ENCODE peak calls at places on chromosome 15, in ten cellular contexts. One of them, this sample, is unnamed.

GRCh38 chr15:50247819-50248650 is 17.5 kb downstream of the HDC start:
- DNase-seq in EL: peak
- DNase-seq in ovary: no peak
- DNase-seq in activated T-cell treated with anti-CD3 and anti-CD28 coated beads for 1 hour: peak
- DNase-seq in HTR-8/SVneo: no peak
- DNase-seq in heart left ventricle: no peak
- DNase-seq in stimulated activated naive CD8-positive, alpha-beta T cell treated with anti-CD3 and anti-CD28 coated beads, Interleukin-15, Interleukin-2, amounts not matched to agents 100 U/mL and 50 U/mL, for 24 hours: peak
- DNase-seq in WTC11: no peak
- DNase-seq in NCI-H1694 treated with DMSO at 0.1 percent for 48 hours: no peak
- DNase-seq in HCEC 1CT: no peak
- DNase-seq in this sample: no peak

GRCh38 chr15:83066034-83066760 is 855 bp downstream of the BTBD1 start:
- DNase-seq in EL: peak
- DNase-seq in ovary: no peak
- DNase-seq in activated T-cell treated with anti-CD3 and anti-CD28 coated beads for 1 hour: no peak
- DNase-seq in HTR-8/SVneo: no peak
- DNase-seq in heart left ventricle: no peak
- DNase-seq in stimulated activated naive CD8-positive, alpha-beta T cell treated with anti-CD3 and anti-CD28 coated beads, Interleukin-15, Interleukin-2, amounts not matched to agents 100 U/mL and 50 U/mL, for 24 hours: no peak
- DNase-seq in WTC11: no peak
- DNase-seq in NCI-H1694 treated with DMSO at 0.1 percent for 48 hours: no peak
- DNase-seq in HCEC 1CT: no peak
- DNase-seq in this sample: no peak

GRCh38 chr15:99425666-99426301 is 140.0 kb upstream of the MEF2A start:
- DNase-seq in EL: no peak
- DNase-seq in ovary: no peak
- DNase-seq in activated T-cell treated with anti-CD3 and anti-CD28 coated beads for 1 hour: no peak
- DNase-seq in HTR-8/SVneo: no peak
- DNase-seq in heart left ventricle: peak
- DNase-seq in stimulated activated naive CD8-positive, alpha-beta T cell treated with anti-CD3 and anti-CD28 coated beads, Interleukin-15, Interleukin-2, amounts not matched to agents 100 U/mL and 50 U/mL, for 24 hours: no peak
- DNase-seq in WTC11: no peak
- DNase-seq in NCI-H1694 treated with DMSO at 0.1 percent for 48 hours: no peak
- DNase-seq in HCEC 1CT: no peak
- DNase-seq in this sample: no peak

GRCh38 chr15:25052191-25052999 is 97.6 kb downstream of the SNRPN start:
- DNase-seq in EL: no peak
- DNase-seq in ovary: no peak
- DNase-seq in activated T-cell treated with anti-CD3 and anti-CD28 coated beads for 1 hour: no peak
- DNase-seq in HTR-8/SVneo: no peak
- DNase-seq in heart left ventricle: no peak
- DNase-seq in stimulated activated naive CD8-positive, alpha-beta T cell treated with anti-CD3 and anti-CD28 coated beads, Interleukin-15, Interleukin-2, amounts not matched to agents 100 U/mL and 50 U/mL, for 24 hours: no peak
- DNase-seq in WTC11: no peak
- DNase-seq in NCI-H1694 treated with DMSO at 0.1 percent for 48 hours: no peak
- DNase-seq in HCEC 1CT: no peak
- DNase-seq in this sample: no peak

GRCh38 chr15:45630958-45631691 is 3.7 kb upstream of the SQOR start:
- DNase-seq in EL: peak
- DNase-seq in ovary: no peak
- DNase-seq in activated T-cell treated with anti-CD3 and anti-CD28 coated beads for 1 hour: no peak
- DNase-seq in HTR-8/SVneo: peak
- DNase-seq in heart left ventricle: no peak
- DNase-seq in stimulated activated naive CD8-positive, alpha-beta T cell treated with anti-CD3 and anti-CD28 coated beads, Interleukin-15, Interleukin-2, amounts not matched to agents 100 U/mL and 50 U/mL, for 24 hours: no peak
- DNase-seq in WTC11: no peak
- DNase-seq in NCI-H1694 treated with DMSO at 0.1 percent for 48 hours: no peak
- DNase-seq in HCEC 1CT: peak
- DNase-seq in this sample: no peak

GRCh38 chr15:49868348-49868747 is 247.5 kb downstream of the DTWD1 start:
- DNase-seq in EL: no peak
- DNase-seq in ovary: no peak
- DNase-seq in activated T-cell treated with anti-CD3 and anti-CD28 coated beads for 1 hour: no peak
- DNase-seq in HTR-8/SVneo: no peak
- DNase-seq in heart left ventricle: no peak
- DNase-seq in stimulated activated naive CD8-positive, alpha-beta T cell treated with anti-CD3 and anti-CD28 coated beads, Interleukin-15, Interleukin-2, amounts not matched to agents 100 U/mL and 50 U/mL, for 24 hours: no peak
- DNase-seq in WTC11: no peak
- DNase-seq in NCI-H1694 treated with DMSO at 0.1 percent for 48 hours: no peak
- DNase-seq in HCEC 1CT: no peak
- DNase-seq in this sample: no peak

GRCh38 chr15:68783226-68784054 is 37.3 kb downstream of the ANP32A start:
- DNase-seq in EL: no peak
- DNase-seq in ovary: no peak
- DNase-seq in activated T-cell treated with anti-CD3 and anti-CD28 coated beads for 1 hour: peak
- DNase-seq in HTR-8/SVneo: no peak
- DNase-seq in heart left ventricle: no peak
- DNase-seq in stimulated activated naive CD8-positive, alpha-beta T cell treated with anti-CD3 and anti-CD28 coated beads, Interleukin-15, Interleukin-2, amounts not matched to agents 100 U/mL and 50 U/mL, for 24 hours: peak
- DNase-seq in WTC11: peak
- DNase-seq in NCI-H1694 treated with DMSO at 0.1 percent for 48 hours: peak
- DNase-seq in HCEC 1CT: no peak
- DNase-seq in this sample: no peak

GRCh38 chr15:100570282-100570681 is 31.7 kb downstream of the LINS1 start:
- DNase-seq in EL: no peak
- DNase-seq in ovary: no peak
- DNase-seq in activated T-cell treated with anti-CD3 and anti-CD28 coated beads for 1 hour: no peak
- DNase-seq in HTR-8/SVneo: no peak
- DNase-seq in heart left ventricle: no peak
- DNase-seq in stimulated activated naive CD8-positive, alpha-beta T cell treated with anti-CD3 and anti-CD28 coated beads, Interleukin-15, Interleukin-2, amounts not matched to agents 100 U/mL and 50 U/mL, for 24 hours: no peak
- DNase-seq in WTC11: no peak
- DNase-seq in NCI-H1694 treated with DMSO at 0.1 percent for 48 hours: no peak
- DNase-seq in HCEC 1CT: no peak
- DNase-seq in this sample: no peak

GRCh38 chr15:94930945-94931344 is 699.6 kb downstream of the MCTP2 start:
- DNase-seq in EL: no peak
- DNase-seq in ovary: no peak
- DNase-seq in activated T-cell treated with anti-CD3 and anti-CD28 coated beads for 1 hour: no peak
- DNase-seq in HTR-8/SVneo: no peak
- DNase-seq in heart left ventricle: no peak
- DNase-seq in stimulated activated naive CD8-positive, alpha-beta T cell treated with anti-CD3 and anti-CD28 coated beads, Interleukin-15, Interleukin-2, amounts not matched to agents 100 U/mL and 50 U/mL, for 24 hours: no peak
- DNase-seq in WTC11: no peak
- DNase-seq in NCI-H1694 treated with DMSO at 0.1 percent for 48 hours: no peak
- DNase-seq in HCEC 1CT: peak
- DNase-seq in this sample: no peak

GRCh38 chr15:32117122-32117521 is 86.8 kb downstream of the CHRNA7 start:
- DNase-seq in EL: no peak
- DNase-seq in ovary: no peak
- DNase-seq in activated T-cell treated with anti-CD3 and anti-CD28 coated beads for 1 hour: no peak
- DNase-seq in HTR-8/SVneo: no peak
- DNase-seq in heart left ventricle: no peak
- DNase-seq in stimulated activated naive CD8-positive, alpha-beta T cell treated with anti-CD3 and anti-CD28 coated beads, Interleukin-15, Interleukin-2, amounts not matched to agents 100 U/mL and 50 U/mL, for 24 hours: no peak
- DNase-seq in WTC11: no peak
- DNase-seq in NCI-H1694 treated with DMSO at 0.1 percent for 48 hours: no peak
- DNase-seq in HCEC 1CT: no peak
- DNase-seq in this sample: no peak

GRCh38 chr15:89863918-89864317 is 29.9 kb downstream of the AP3S2 start:
- DNase-seq in EL: no peak
- DNase-seq in ovary: no peak
- DNase-seq in activated T-cell treated with anti-CD3 and anti-CD28 coated beads for 1 hour: no peak
- DNase-seq in HTR-8/SVneo: no peak
- DNase-seq in heart left ventricle: no peak
- DNase-seq in stimulated activated naive CD8-positive, alpha-beta T cell treated with anti-CD3 and anti-CD28 coated beads, Interleukin-15, Interleukin-2, amounts not matched to agents 100 U/mL and 50 U/mL, for 24 hours: no peak
- DNase-seq in WTC11: no peak
- DNase-seq in NCI-H1694 treated with DMSO at 0.1 percent for 48 hours: no peak
- DNase-seq in HCEC 1CT: no peak
- DNase-seq in this sample: no peak

GRCh38 chr15:65851981-65852380 is 17.3 kb upstream of the RAB11A start:
- DNase-seq in EL: no peak
- DNase-seq in ovary: no peak
- DNase-seq in activated T-cell treated with anti-CD3 and anti-CD28 coated beads for 1 hour: no peak
- DNase-seq in HTR-8/SVneo: no peak
- DNase-seq in heart left ventricle: no peak
- DNase-seq in stimulated activated naive CD8-positive, alpha-beta T cell treated with anti-CD3 and anti-CD28 coated beads, Interleukin-15, Interleukin-2, amounts not matched to agents 100 U/mL and 50 U/mL, for 24 hours: no peak
- DNase-seq in WTC11: no peak
- DNase-seq in NCI-H1694 treated with DMSO at 0.1 percent for 48 hours: no peak
- DNase-seq in HCEC 1CT: no peak
- DNase-seq in this sample: no peak

GRCh38 chr15:78944202-78944625 is 632 bp downstream of the CTSH start:
- DNase-seq in EL: no peak
- DNase-seq in ovary: no peak
- DNase-seq in activated T-cell treated with anti-CD3 and anti-CD28 coated beads for 1 hour: no peak
- DNase-seq in HTR-8/SVneo: no peak
- DNase-seq in heart left ventricle: no peak
- DNase-seq in stimulated activated naive CD8-positive, alpha-beta T cell treated with anti-CD3 and anti-CD28 coated beads, Interleukin-15, Interleukin-2, amounts not matched to agents 100 U/mL and 50 U/mL, for 24 hours: no peak
- DNase-seq in WTC11: peak
- DNase-seq in NCI-H1694 treated with DMSO at 0.1 percent for 48 hours: no peak
- DNase-seq in HCEC 1CT: no peak
- DNase-seq in this sample: no peak

GRCh38 chr15:75694241-75695182 is 18.1 kb downstream of the CSPG4 start:
- DNase-seq in EL: peak
- DNase-seq in ovary: peak
- DNase-seq in activated T-cell treated with anti-CD3 and anti-CD28 coated beads for 1 hour: no peak
- DNase-seq in HTR-8/SVneo: peak
- DNase-seq in heart left ventricle: peak
- DNase-seq in stimulated activated naive CD8-positive, alpha-beta T cell treated with anti-CD3 and anti-CD28 coated beads, Interleukin-15, Interleukin-2, amounts not matched to agents 100 U/mL and 50 U/mL, for 24 hours: peak
- DNase-seq in WTC11: peak
- DNase-seq in NCI-H1694 treated with DMSO at 0.1 percent for 48 hours: peak
- DNase-seq in HCEC 1CT: peak
- DNase-seq in this sample: no peak

GRCh38 chr15:69357773-69358765 is 56.1 kb upstream of the KIF23 start:
- DNase-seq in EL: no peak
- DNase-seq in ovary: peak
- DNase-seq in activated T-cell treated with anti-CD3 and anti-CD28 coated beads for 1 hour: no peak
- DNase-seq in HTR-8/SVneo: peak
- DNase-seq in heart left ventricle: no peak
- DNase-seq in stimulated activated naive CD8-positive, alpha-beta T cell treated with anti-CD3 and anti-CD28 coated beads, Interleukin-15, Interleukin-2, amounts not matched to agents 100 U/mL and 50 U/mL, for 24 hours: no peak
- DNase-seq in WTC11: peak
- DNase-seq in NCI-H1694 treated with DMSO at 0.1 percent for 48 hours: no peak
- DNase-seq in HCEC 1CT: no peak
- DNase-seq in this sample: no peak

GRCh38 chr15:77517579-77517978 is 96.9 kb downstream of the HMG20A start:
- DNase-seq in EL: no peak
- DNase-seq in ovary: no peak
- DNase-seq in activated T-cell treated with anti-CD3 and anti-CD28 coated beads for 1 hour: no peak
- DNase-seq in HTR-8/SVneo: no peak
- DNase-seq in heart left ventricle: no peak
- DNase-seq in stimulated activated naive CD8-positive, alpha-beta T cell treated with anti-CD3 and anti-CD28 coated beads, Interleukin-15, Interleukin-2, amounts not matched to agents 100 U/mL and 50 U/mL, for 24 hours: no peak
- DNase-seq in WTC11: no peak
- DNase-seq in NCI-H1694 treated with DMSO at 0.1 percent for 48 hours: no peak
- DNase-seq in HCEC 1CT: no peak
- DNase-seq in this sample: no peak

GRCh38 chr15:88882745-88883144 is 12.6 kb downstream of the HAPLN3 start:
- DNase-seq in EL: peak
- DNase-seq in ovary: no peak
- DNase-seq in activated T-cell treated with anti-CD3 and anti-CD28 coated beads for 1 hour: no peak
- DNase-seq in HTR-8/SVneo: no peak
- DNase-seq in heart left ventricle: no peak
- DNase-seq in stimulated activated naive CD8-positive, alpha-beta T cell treated with anti-CD3 and anti-CD28 coated beads, Interleukin-15, Interleukin-2, amounts not matched to agents 100 U/mL and 50 U/mL, for 24 hours: no peak
- DNase-seq in WTC11: no peak
- DNase-seq in NCI-H1694 treated with DMSO at 0.1 percent for 48 hours: no peak
- DNase-seq in HCEC 1CT: no peak
- DNase-seq in this sample: no peak

GRCh38 chr15:39692464-39693327 is 89.9 kb downstream of the FSIP1 start:
- DNase-seq in EL: no peak
- DNase-seq in ovary: no peak
- DNase-seq in activated T-cell treated with anti-CD3 and anti-CD28 coated beads for 1 hour: no peak
- DNase-seq in HTR-8/SVneo: no peak
- DNase-seq in heart left ventricle: no peak
- DNase-seq in stimulated activated naive CD8-positive, alpha-beta T cell treated with anti-CD3 and anti-CD28 coated beads, Interleukin-15, Interleukin-2, amounts not matched to agents 100 U/mL and 50 U/mL, for 24 hours: no peak
- DNase-seq in WTC11: peak
- DNase-seq in NCI-H1694 treated with DMSO at 0.1 percent for 48 hours: peak
- DNase-seq in HCEC 1CT: no peak
- DNase-seq in this sample: no peak

GRCh38 chr15:32691316-32692032 is 26.3 kb upstream of the GREM1 start:
- DNase-seq in EL: peak
- DNase-seq in ovary: no peak
- DNase-seq in activated T-cell treated with anti-CD3 and anti-CD28 coated beads for 1 hour: no peak
- DNase-seq in HTR-8/SVneo: no peak
- DNase-seq in heart left ventricle: no peak
- DNase-seq in stimulated activated naive CD8-positive, alpha-beta T cell treated with anti-CD3 and anti-CD28 coated beads, Interleukin-15, Interleukin-2, amounts not matched to agents 100 U/mL and 50 U/mL, for 24 hours: no peak
- DNase-seq in WTC11: no peak
- DNase-seq in NCI-H1694 treated with DMSO at 0.1 percent for 48 hours: no peak
- DNase-seq in HCEC 1CT: no peak
- DNase-seq in this sample: no peak

GRCh38 chr15:63094495-63094931 is 27.1 kb upstream of the LACTB start:
- DNase-seq in EL: peak
- DNase-seq in ovary: no peak
- DNase-seq in activated T-cell treated with anti-CD3 and anti-CD28 coated beads for 1 hour: no peak
- DNase-seq in HTR-8/SVneo: peak
- DNase-seq in heart left ventricle: no peak
- DNase-seq in stimulated activated naive CD8-positive, alpha-beta T cell treated with anti-CD3 and anti-CD28 coated beads, Interleukin-15, Interleukin-2, amounts not matched to agents 100 U/mL and 50 U/mL, for 24 hours: no peak
- DNase-seq in WTC11: no peak
- DNase-seq in NCI-H1694 treated with DMSO at 0.1 percent for 48 hours: peak
- DNase-seq in HCEC 1CT: peak
- DNase-seq in this sample: no peak

GRCh38 chr15:52290329-52290728 is 5.3 kb downstream of the MYO5C start:
- DNase-seq in EL: no peak
- DNase-seq in ovary: no peak
- DNase-seq in activated T-cell treated with anti-CD3 and anti-CD28 coated beads for 1 hour: no peak
- DNase-seq in HTR-8/SVneo: no peak
- DNase-seq in heart left ventricle: no peak
- DNase-seq in stimulated activated naive CD8-positive, alpha-beta T cell treated with anti-CD3 and anti-CD28 coated beads, Interleukin-15, Interleukin-2, amounts not matched to agents 100 U/mL and 50 U/mL, for 24 hours: no peak
- DNase-seq in WTC11: no peak
- DNase-seq in NCI-H1694 treated with DMSO at 0.1 percent for 48 hours: no peak
- DNase-seq in HCEC 1CT: no peak
- DNase-seq in this sample: peak

GRCh38 chr15:52042051-52042851 is 23.2 kb downstream of the MAPK6 start:
- DNase-seq in EL: no peak
- DNase-seq in ovary: no peak
- DNase-seq in activated T-cell treated with anti-CD3 and anti-CD28 coated beads for 1 hour: no peak
- DNase-seq in HTR-8/SVneo: no peak
- DNase-seq in heart left ventricle: no peak
- DNase-seq in stimulated activated naive CD8-positive, alpha-beta T cell treated with anti-CD3 and anti-CD28 coated beads, Interleukin-15, Interleukin-2, amounts not matched to agents 100 U/mL and 50 U/mL, for 24 hours: no peak
- DNase-seq in WTC11: no peak
- DNase-seq in NCI-H1694 treated with DMSO at 0.1 percent for 48 hours: no peak
- DNase-seq in HCEC 1CT: no peak
- DNase-seq in this sample: no peak

GRCh38 chr15:66080791-66081475 is 172.6 kb downstream of the MEGF11 start:
- DNase-seq in EL: peak
- DNase-seq in ovary: peak
- DNase-seq in activated T-cell treated with anti-CD3 and anti-CD28 coated beads for 1 hour: no peak
- DNase-seq in HTR-8/SVneo: peak
- DNase-seq in heart left ventricle: no peak
- DNase-seq in stimulated activated naive CD8-positive, alpha-beta T cell treated with anti-CD3 and anti-CD28 coated beads, Interleukin-15, Interleukin-2, amounts not matched to agents 100 U/mL and 50 U/mL, for 24 hours: no peak
- DNase-seq in WTC11: peak
- DNase-seq in NCI-H1694 treated with DMSO at 0.1 percent for 48 hours: peak
- DNase-seq in HCEC 1CT: peak
- DNase-seq in this sample: no peak

GRCh38 chr15:50114381-50114780 is 4.7 kb downstream of the ATP8B4 start:
- DNase-seq in EL: no peak
- DNase-seq in ovary: no peak
- DNase-seq in activated T-cell treated with anti-CD3 and anti-CD28 coated beads for 1 hour: no peak
- DNase-seq in HTR-8/SVneo: no peak
- DNase-seq in heart left ventricle: peak
- DNase-seq in stimulated activated naive CD8-positive, alpha-beta T cell treated with anti-CD3 and anti-CD28 coated beads, Interleukin-15, Interleukin-2, amounts not matched to agents 100 U/mL and 50 U/mL, for 24 hours: no peak
- DNase-seq in WTC11: no peak
- DNase-seq in NCI-H1694 treated with DMSO at 0.1 percent for 48 hours: no peak
- DNase-seq in HCEC 1CT: no peak
- DNase-seq in this sample: no peak

GRCh38 chr15:98397411-98397810 is 250.9 kb upstream of the IGF1R start:
- DNase-seq in EL: no peak
- DNase-seq in ovary: no peak
- DNase-seq in activated T-cell treated with anti-CD3 and anti-CD28 coated beads for 1 hour: no peak
- DNase-seq in HTR-8/SVneo: no peak
- DNase-seq in heart left ventricle: no peak
- DNase-seq in stimulated activated naive CD8-positive, alpha-beta T cell treated with anti-CD3 and anti-CD28 coated beads, Interleukin-15, Interleukin-2, amounts not matched to agents 100 U/mL and 50 U/mL, for 24 hours: no peak
- DNase-seq in WTC11: no peak
- DNase-seq in NCI-H1694 treated with DMSO at 0.1 percent for 48 hours: no peak
- DNase-seq in HCEC 1CT: no peak
- DNase-seq in this sample: no peak

GRCh38 chr15:66946578-66947164 is 118.7 kb upstream of the SMAD3 start:
- DNase-seq in EL: peak
- DNase-seq in ovary: peak
- DNase-seq in activated T-cell treated with anti-CD3 and anti-CD28 coated beads for 1 hour: peak
- DNase-seq in HTR-8/SVneo: peak
- DNase-seq in heart left ventricle: peak
- DNase-seq in stimulated activated naive CD8-positive, alpha-beta T cell treated with anti-CD3 and anti-CD28 coated beads, Interleukin-15, Interleukin-2, amounts not matched to agents 100 U/mL and 50 U/mL, for 24 hours: peak
- DNase-seq in WTC11: peak
- DNase-seq in NCI-H1694 treated with DMSO at 0.1 percent for 48 hours: peak
- DNase-seq in HCEC 1CT: peak
- DNase-seq in this sample: peak

GRCh38 chr15:99449514-99449913 is 116.3 kb upstream of the MEF2A start:
- DNase-seq in EL: no peak
- DNase-seq in ovary: no peak
- DNase-seq in activated T-cell treated with anti-CD3 and anti-CD28 coated beads for 1 hour: no peak
- DNase-seq in HTR-8/SVneo: no peak
- DNase-seq in heart left ventricle: no peak
- DNase-seq in stimulated activated naive CD8-positive, alpha-beta T cell treated with anti-CD3 and anti-CD28 coated beads, Interleukin-15, Interleukin-2, amounts not matched to agents 100 U/mL and 50 U/mL, for 24 hours: no peak
- DNase-seq in WTC11: no peak
- DNase-seq in NCI-H1694 treated with DMSO at 0.1 percent for 48 hours: no peak
- DNase-seq in HCEC 1CT: no peak
- DNase-seq in this sample: no peak

GRCh38 chr15:57562220-57562769 is 29.4 kb upstream of the MYZAP start:
- DNase-seq in EL: no peak
- DNase-seq in ovary: no peak
- DNase-seq in activated T-cell treated with anti-CD3 and anti-CD28 coated beads for 1 hour: no peak
- DNase-seq in HTR-8/SVneo: no peak
- DNase-seq in heart left ventricle: peak
- DNase-seq in stimulated activated naive CD8-positive, alpha-beta T cell treated with anti-CD3 and anti-CD28 coated beads, Interleukin-15, Interleukin-2, amounts not matched to agents 100 U/mL and 50 U/mL, for 24 hours: peak
- DNase-seq in WTC11: no peak
- DNase-seq in NCI-H1694 treated with DMSO at 0.1 percent for 48 hours: no peak
- DNase-seq in HCEC 1CT: no peak
- DNase-seq in this sample: no peak

This sample was measured in GM12878.